ENCODE peak calls at places on chromosome 2, in eight cellular contexts. V is AG09309; Q is left lung; L is activated CD4-positive, alpha-beta T cell treated with anti-CD3 and anti-CD28 coated beads, Interleukin-2, amount 10 ng/mL, durations not matched to agents 7 days and 5 days; O is epithelial cell of esophagus; C is tibial nerve; N is T-helper 9 cell; B is HFFc6. A is an unnamed sample.

GRCh38 chr2:30134582-30134981 is 12.2 kb upstream of the YPEL5 start:
- DNase-seq in Q (no peak), L (no peak), V (no peak), B (no peak), O (no peak), N (no peak), C (no peak), A (no peak)

GRCh38 chr2:241728627-241729026 is 5.8 kb upstream of the D2HGDH start:
- DNase-seq in O (no peak), Q (no peak), L (no peak), V (no peak), C (no peak), N (no peak), B (no peak), A (no peak)

GRCh38 chr2:144133881-144134280 is 386.0 kb downstream of the ZEB2 start:
- DNase-seq in O (no peak), L (no peak), B (no peak), Q (no peak), V (no peak), N (no peak), C (no peak), A (no peak)

GRCh38 chr2:108640731-108641130 is 78.6 kb upstream of the RANBP2 start:
- DNase-seq in N (no peak), O (peak; percentile 84), L (no peak), C (no peak), B (peak; percentile 87), V (no peak), Q (no peak), A (peak; percentile 32)

GRCh38 chr2:3426615-3427014 is 47.1 kb downstream of the TRAPPC12 start:
- DNase-seq in V (no peak), O (no peak), C (no peak), L (no peak), Q (no peak), B (no peak), N (no peak), A (no peak)

GRCh38 chr2:74814102-74814501 is 19.8 kb upstream of the HK2 start:
- DNase-seq in V (no peak), Q (no peak), L (no peak), B (no peak), C (no peak), N (no peak), O (no peak), A (no peak)

GRCh38 chr2:239389414-239390329 is 11.1 kb downstream of the HDAC4 start:
- DNase-seq in O (no peak), C (no peak), Q (peak; percentile 43), N (no peak), B (no peak), L (no peak), V (no peak), A (no peak)

GRCh38 chr2:230980468-230980867 is 15.5 kb upstream of the SPATA3 start:
- DNase-seq in Q (no peak), B (no peak), L (no peak), O (no peak), C (no peak), N (no peak), V (no peak), A (no peak)

GRCh38 chr2:131754929-131755720 is 227.4 kb downstream of the CCDC74A start:
- DNase-seq in L (no peak), V (no peak), Q (no peak), B (no peak), O (no peak), N (no peak), C (no peak), A (no peak)

GRCh38 chr2:134693359-134694330 is 25.2 kb downstream of the TMEM163 start:
- DNase-seq in C (no peak), O (no peak), V (no peak), Q (no peak), L (no peak), B (no peak), N (no peak), A (no peak)

GRCh38 chr2:70140978-70141753 is 49.7 kb downstream of the C2orf42 start:
- DNase-seq in L (peak; percentile 69), Q (no peak), C (peak; percentile 72), N (peak; percentile 39), V (no peak), B (peak; percentile 23), O (peak; percentile 100), A (no peak)

GRCh38 chr2:232927041-232927792 is 57.2 kb downstream of the SNORC start:
- DNase-seq in B (no peak), Q (peak; percentile 78), N (no peak), L (no peak), O (no peak), V (no peak), C (no peak), A (no peak)

GRCh38 chr2:212022966-212023365 is 515.6 kb downstream of the ERBB4 start:
- DNase-seq in B (peak; percentile 28), V (no peak), O (no peak), L (no peak), N (no peak), C (no peak), Q (no peak), A (no peak)

GRCh38 chr2:98514096-98514639 is 69.5 kb downstream of the INPP4A start:
- DNase-seq in B (no peak), N (no peak), V (no peak), Q (no peak), O (no peak), L (no peak), C (no peak), A (no peak)

GRCh38 chr2:24779121-24779520 is 14.1 kb downstream of the PTRHD1 start:
- DNase-seq in Q (no peak), C (no peak), L (no peak), O (no peak), V (no peak), B (no peak), N (no peak), A (no peak)

GRCh38 chr2:128416781-128417180 is 98.1 kb upstream of the HS6ST1 start:
- DNase-seq in B (no peak), V (no peak), N (no peak), C (no peak), L (no peak), Q (no peak), O (no peak), A (no peak)

GRCh38 chr2:132623096-132623839 is 46.7 kb downstream of the LYPD1 start:
- DNase-seq in O (peak; percentile 18), B (peak; percentile 49), Q (no peak), C (no peak), V (peak; percentile 76), L (no peak), N (no peak), A (no peak)

GRCh38 chr2:3626118-3626816 is 31.4 kb downstream of the COLEC11 start:
- DNase-seq in V (no peak), B (no peak), C (peak; percentile 25), Q (no peak), O (no peak), L (no peak), N (no peak), A (no peak)

GRCh38 chr2:130287656-130288026 is 55.1 kb upstream of the IMP4 start:
- DNase-seq in V (no peak), C (no peak), Q (no peak), B (no peak), L (no peak), O (no peak), N (no peak), A (no peak)

GRCh38 chr2:31694444-31694843 is 113.7 kb upstream of the SRD5A2 start:
- DNase-seq in N (no peak), B (no peak), L (no peak), O (no peak), C (no peak), V (no peak), Q (no peak), A (no peak)

GRCh38 chr2:112831956-112832567 is 4.5 kb downstream of the IL1B start:
- DNase-seq in C (no peak), V (no peak), Q (no peak), O (no peak), N (no peak), B (no peak), L (no peak), A (no peak)

GRCh38 chr2:96494188-96494587 is 11.0 kb downstream of the NEURL3 start:
- DNase-seq in C (no peak), N (no peak), V (no peak), Q (no peak), O (no peak), B (no peak), L (no peak), A (no peak)

GRCh38 chr2:120109186-120110061 is 96.5 kb downstream of the EPB41L5 start:
- DNase-seq in Q (no peak), B (peak; percentile 55), O (peak; percentile 62), N (no peak), V (no peak), L (peak; percentile 36), C (no peak), A (no peak)

GRCh38 chr2:160613466-160614153 is 120.0 kb upstream of the RBMS1 start:
- DNase-seq in B (peak; percentile 73), N (no peak), L (no peak), Q (no peak), V (peak; percentile 28), O (peak; percentile 77), C (no peak), A (no peak)

GRCh38 chr2:231337807-231338759 is 57.4 kb upstream of the B3GNT7 start:
- DNase-seq in O (no peak), N (no peak), L (no peak), B (no peak), C (no peak), V (no peak), Q (no peak), A (no peak)

GRCh38 chr2:98637401-98638144 is 29.2 kb downstream of the UNC50 start:
- DNase-seq in C (no peak), B (no peak), N (peak; percentile 39), L (peak; percentile 62), V (no peak), Q (no peak), O (no peak), A (no peak)

GRCh38 chr2:12950957-12951656 is 234.4 kb downstream of the TRIB2 start:
- DNase-seq in O (peak; percentile 55), Q (no peak), B (peak; percentile 70), L (no peak), V (peak; percentile 72), N (no peak), C (no peak), A (no peak)

GRCh38 chr2:100237046-100237615 is 85.2 kb downstream of the LONRF2 start:
- DNase-seq in Q (no peak), N (no peak), O (no peak), C (no peak), L (no peak), V (no peak), B (no peak), A (no peak)

GRCh38 chr2:216023055-216023648 is 9.8 kb upstream of the MREG start:
- DNase-seq in C (peak; percentile 51), O (peak; percentile 71), B (peak; percentile 23), Q (no peak), L (peak; percentile 65), V (no peak), N (peak; percentile 26), A (no peak)

GRCh38 chr2:150888337-150888736 is 373.3 kb downstream of the RBM43 start:
- DNase-seq in C (no peak), O (no peak), B (peak; percentile 72), N (no peak), Q (no peak), V (peak; percentile 57), L (no peak), A (no peak)

GRCh38 chr2:217858519-217859466 is 144.0 kb downstream of the TNS1 start:
- DNase-seq in O (peak; percentile 26), V (peak; percentile 94), Q (no peak), N (no peak), C (peak; percentile 80), L (no peak), B (peak; percentile 91), A (peak; percentile 47)

GRCh38 chr2:121791801-121792221 is 36.4 kb downstream of the TSN start:
- DNase-seq in L (no peak), C (no peak), B (no peak), N (no peak), O (no peak), V (no peak), Q (no peak), A (no peak)

GRCh38 chr2:12903272-12903671 is 186.5 kb downstream of the TRIB2 start:
- DNase-seq in L (no peak), C (no peak), V (no peak), O (no peak), B (no peak), N (no peak), Q (no peak), A (no peak)

GRCh38 chr2:68172990-68173715 is 15.5 kb downstream of the PNO1 start:
- DNase-seq in V (no peak), Q (no peak), O (peak; percentile 83), C (no peak), B (no peak), L (no peak), N (no peak), A (no peak)